ENCODE peak calls at places on chromosomes 3 and 15, in nine cellular contexts. K is endothelial cell, Q is ascending aorta, D is NB4, G is GM13977, M is GM13976, A is breast epithelium, U is bronchial epithelial cell, H is PC-9. W is an unnamed sample.
A peak's percentile ranks its signal among the peaks of the same experiment; 100 is the strongest.

GRCh38 chr3:167967257-167968010 is 128.3 kb downstream of the GOLIM4 start:
- DNase-seq in K (no peak), Q (no peak), D (no peak), G (no peak), M (no peak), A (no peak), U (peak; percentile 21), H (no peak), W (no peak)

GRCh38 chr15:39918688-39919385 is 1.2 kb downstream of the GPR176 start:
- DNase-seq in K (no peak), Q (no peak), D (no peak), G (no peak), M (no peak), A (no peak), U (peak; percentile 72), H (peak; percentile 51), W (no peak)

GRCh38 chr3:129280183-129280582 is 1.5 kb downstream of the HMCES start:
- DNase-seq in K (no peak), Q (no peak), D (no peak), G (no peak), M (no peak), A (no peak), U (no peak), H (no peak), W (no peak)

GRCh38 chr15:93861413-93861812 is 369.9 kb upstream of the MCTP2 start:
- DNase-seq in K (no peak), Q (no peak), D (peak; percentile 44), G (no peak), M (no peak), A (no peak), U (no peak), H (no peak), W (no peak)

GRCh38 chr15:98649621-98649995 is 1.3 kb downstream of the IGF1R start:
- DNase-seq in K (peak; percentile 38), Q (no peak), D (peak; percentile 75), G (peak; percentile 52), M (no peak), A (no peak), U (no peak), H (no peak), W (no peak)

GRCh38 chr15:81001180-81002003 is 669 bp downstream of the TLNRD1 start:
- DNase-seq in K (peak; percentile 51), Q (no peak), D (peak; percentile 69), G (peak; percentile 80), M (peak; percentile 77), A (peak; percentile 58), U (peak; percentile 43), H (no peak), W (peak; percentile 67)

GRCh38 chr15:90201944-90202375 is 830 bp downstream of the SEMA4B start:
- DNase-seq in K (no peak), Q (no peak), D (no peak), G (peak; percentile 47), M (no peak), A (no peak), U (no peak), H (no peak), W (no peak)

GRCh38 chr3:150370982-150371381 is 37.1 kb upstream of the TSC22D2 start:
- DNase-seq in K (no peak), Q (no peak), D (no peak), G (no peak), M (no peak), A (no peak), U (no peak), H (no peak), W (no peak)

GRCh38 chr3:11721114-11721440 is 77.4 kb upstream of the VGLL4 start:
- DNase-seq in K (no peak), Q (no peak), D (no peak), G (no peak), M (no peak), A (no peak), U (no peak), H (no peak), W (no peak)

GRCh38 chr3:122265937-122266336 is 59.1 kb upstream of the CSTA start:
- DNase-seq in K (no peak), Q (no peak), D (peak; percentile 22), G (no peak), M (no peak), A (no peak), U (peak; percentile 13), H (no peak), W (no peak)

GRCh38 chr3:105791134-105791533 is 77.7 kb downstream of the CBLB start:
- DNase-seq in K (no peak), Q (no peak), D (no peak), G (no peak), M (no peak), A (no peak), U (no peak), H (no peak), W (no peak)

GRCh38 chr3:196501316-196502064 is 2.1 kb downstream of the RNF168 start:
- DNase-seq in K (no peak), Q (no peak), D (peak; percentile 34), G (no peak), M (no peak), A (no peak), U (peak; percentile 30), H (peak; percentile 59), W (no peak)

GRCh38 chr3:32398531-32398930 is 6.9 kb downstream of the CMTM7 start:
- DNase-seq in K (no peak), Q (no peak), D (peak; percentile 72), G (no peak), M (no peak), A (no peak), U (no peak), H (no peak), W (no peak)

GRCh38 chr3:32401141-32401540 is 9.5 kb downstream of the CMTM7 start:
- DNase-seq in K (no peak), Q (no peak), D (no peak), G (no peak), M (no peak), A (no peak), U (no peak), H (no peak), W (no peak)

GRCh38 chr3:32401541-32402052 is 9.9 kb downstream of the CMTM7 start:
- DNase-seq in K (peak; percentile 87), Q (no peak), D (peak; percentile 87), G (peak; percentile 61), M (peak; percentile 72), A (peak; percentile 67), U (peak; percentile 59), H (peak; percentile 53), W (peak; percentile 65)

GRCh38 chr3:32395451-32395970 is 3.9 kb downstream of the CMTM7 start:
- DNase-seq in K (no peak), Q (no peak), D (no peak), G (no peak), M (no peak), A (no peak), U (no peak), H (no peak), W (no peak)

DNA sequence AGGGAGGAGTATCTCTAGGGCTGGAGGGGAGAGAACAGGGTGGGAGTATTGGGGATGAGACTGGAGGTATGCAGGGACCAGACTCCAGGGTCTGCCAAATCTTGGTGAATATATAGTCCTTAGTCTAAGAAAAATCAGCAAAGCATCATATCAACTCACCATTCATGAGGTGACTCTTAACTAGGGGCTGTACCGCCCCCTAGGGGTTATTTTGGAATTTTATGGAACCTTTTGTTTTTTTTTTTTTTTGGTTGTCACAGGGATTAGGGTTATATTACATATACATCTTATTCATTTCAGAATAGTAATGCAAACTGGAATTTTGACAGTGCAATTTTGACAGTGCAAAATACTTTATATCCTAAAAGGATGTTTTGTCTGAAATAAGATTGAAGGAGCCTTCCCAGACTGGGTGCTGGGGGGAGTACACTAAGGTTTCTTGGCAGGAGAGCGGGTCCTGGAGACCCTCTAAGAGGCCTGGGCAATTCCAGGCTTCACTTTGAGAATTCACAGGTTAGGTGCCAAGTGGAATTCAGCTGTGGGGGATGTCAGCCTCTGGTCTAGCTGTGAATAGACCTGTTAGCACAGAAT is 7.5 kb downstream of the CMTM7 start:
- DNase-seq in K (peak; percentile 43), Q (no peak), D (peak; percentile 75), G (peak; percentile 58), M (peak; percentile 53), A (no peak), U (peak; percentile 54), H (no peak), W (peak; percentile 40)
- TF ChIP-seq CTCF in K (peak; percentile 88), Q (peak; percentile 42), D (peak; percentile 28), G (peak; percentile 60), M (peak; percentile 30), A (peak; percentile 53), U (peak; percentile 41), H (peak; percentile 67), W (peak; percentile 42)

DNA sequence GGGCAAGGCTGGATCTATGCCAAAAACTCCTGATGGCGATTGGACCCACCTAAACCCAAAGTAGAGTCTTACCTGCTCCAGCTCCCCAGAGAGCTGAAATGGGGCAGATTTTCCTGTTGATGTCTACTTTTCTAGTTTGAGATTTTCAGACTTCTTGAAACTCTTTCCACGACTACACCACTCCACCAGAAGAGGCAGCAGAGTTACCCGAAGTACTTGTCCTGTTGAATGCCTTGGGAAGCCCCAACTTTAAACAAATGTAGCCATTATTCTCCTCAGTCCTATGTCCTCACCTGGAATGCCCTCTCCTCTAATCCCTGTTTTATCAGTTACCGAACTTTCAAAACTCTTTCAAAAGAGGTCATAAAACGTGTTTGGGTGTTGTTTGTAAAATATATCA is 843.8 kb downstream of the VGLL3 start:
- DNase-seq in K (no peak), Q (no peak), D (peak; percentile 2), G (no peak), M (no peak), A (no peak), U (no peak), H (no peak), W (no peak)
- TF ChIP-seq CTCF in K (no peak), Q (no peak), D (no peak), G (no peak), M (no peak), A (no peak), U (no peak), H (no peak), W (no peak)

GRCh38 chr3:23537006-23537620 is 268.6 kb upstream of the UBE2E1 start:
- DNase-seq in K (no peak), Q (no peak), D (no peak), G (no peak), M (no peak), A (no peak), U (no peak), H (no peak), W (no peak)
- TF ChIP-seq CTCF in K (no peak), Q (no peak), D (no peak), G (no peak), M (no peak), A (no peak), U (no peak), H (no peak), W (no peak)

DNA sequence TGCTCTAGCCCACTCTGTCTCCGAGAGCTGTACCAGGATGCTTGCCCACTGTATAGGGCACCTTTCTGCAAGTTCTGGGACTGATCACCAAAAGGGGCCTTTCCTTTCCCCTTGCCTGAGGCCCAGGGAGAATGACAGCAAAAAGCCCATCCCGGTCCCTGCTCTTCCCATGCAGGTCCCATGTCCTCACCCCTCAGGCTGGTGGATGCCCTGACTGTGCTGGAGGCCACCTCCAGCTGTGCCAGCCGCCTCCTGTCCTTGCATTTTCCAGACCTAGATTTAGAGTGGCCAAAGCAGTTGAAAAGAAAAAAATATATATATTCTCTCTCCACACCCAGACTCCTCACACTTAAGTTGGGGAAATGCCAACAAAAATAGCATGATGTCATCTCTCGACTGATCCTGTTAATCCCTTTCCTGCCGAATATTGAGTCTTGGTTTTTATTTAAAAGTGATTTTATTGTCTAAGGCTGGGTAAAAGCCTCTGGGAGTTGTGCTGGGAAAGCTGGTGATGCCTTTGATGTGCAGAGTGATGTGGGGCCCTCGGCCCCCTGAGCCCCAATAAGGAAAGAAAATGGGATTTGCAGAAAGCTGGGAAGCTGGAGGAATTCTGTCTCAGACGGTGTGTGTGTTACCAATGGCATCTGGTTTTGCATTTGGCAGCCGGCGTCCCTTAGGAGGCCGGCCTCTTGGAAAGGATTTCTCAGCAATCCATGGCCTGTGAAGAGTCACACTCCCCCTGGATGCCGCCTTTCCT is 29.3 kb upstream of the TPM1 start:
- DNase-seq in K (no peak), Q (no peak), D (no peak), G (no peak), M (no peak), A (no peak), U (peak; percentile 85), H (no peak), W (no peak)
- TF ChIP-seq CTCF in K (no peak), Q (no peak), D (no peak), G (no peak), M (no peak), A (no peak), U (no peak), H (no peak), W (no peak)